ENCODE peak calls at places on chromosomes 3 and 15, in eight cellular contexts. A is HEK293T, C is naive B cell, P is choroid plexus epithelial cell, E is OCI-M1, W is tibial artery, F is nephron progenitor cell, L is NCI-H1436. U is an unnamed sample.

GRCh38 chr3:162391301-162391700 is 894.7 kb downstream of the OTOL1 start:
- DNase-seq in W (no peak), P (peak; percentile 66), E (no peak), F (no peak), A (no peak), C (no peak), L (no peak), U (no peak)

GRCh38 chr3:47266709-47267489 is 15.7 kb downstream of the KIF9 start:
- DNase-seq in L (no peak), P (peak; percentile 96), E (peak; percentile 95), W (peak; percentile 84), F (no peak), C (no peak), A (no peak), U (no peak)

GRCh38 chr15:99755692-99756409 is 22.6 kb upstream of the LYSMD4 start:
- DNase-seq in P (peak; percentile 86), L (peak; percentile 44), C (peak; percentile 55), W (no peak), F (peak; percentile 49), E (peak; percentile 85), A (peak; percentile 76), U (peak; percentile 75)

GRCh38 chr3:147377412-147378185 is 28.7 kb downstream of the ZIC4 start:
- DNase-seq in C (no peak), F (no peak), E (no peak), P (peak; percentile 51), W (no peak), L (no peak), A (no peak), U (no peak)

GRCh38 chr15:51750942-51751686 is at the start of gene TMOD2:
- DNase-seq in F (peak; percentile 69), W (no peak), C (peak; percentile 47), P (peak; percentile 37), E (no peak), L (peak; percentile 30), A (peak; percentile 59), U (peak; percentile 71)

GRCh38 chr3:106913111-106913698 is 464.0 kb upstream of the CCDC54 start:
- DNase-seq in E (no peak), C (no peak), P (peak; percentile 54), F (peak; percentile 56), A (no peak), L (no peak), W (no peak), U (no peak)

GRCh38 chr15:43930556-43930955 is 103.8 kb downstream of the WDR76 start:
- DNase-seq in C (no peak), F (no peak), W (no peak), L (no peak), E (no peak), P (no peak), A (no peak), U (peak; percentile 74)

GRCh38 chr15:33601461-33601860 is 290.7 kb downstream of the RYR3 start:
- DNase-seq in A (no peak), W (no peak), F (no peak), C (no peak), E (no peak), P (no peak), L (no peak), U (no peak)

U was measured in germinal center.